ENCODE peak calls at places on chromosomes 3 and 15, in seven cellular contexts. Z is adrenal gland, R is fibroblast of lung, T is endodermal cell, E is esophagus muscularis mucosa, S is OCI-LY7, K is heart left ventricle. D is an unnamed sample.
A peak's percentile ranks its signal among the peaks of the same experiment; 100 is the strongest.

GRCh38 chr3:67647390-67647878 is 7.0 kb downstream of the SUCLG2 start:
- DNase-seq in Z (no peak), R (peak; percentile 99), T (no peak), E (peak; percentile 72), S (no peak), K (peak; percentile 69), D (peak; percentile 77)

GRCh38 chr3:168249539-168250414 is 154.1 kb upstream of the GOLIM4 start:
- DNase-seq in Z (peak; percentile 60), R (peak; percentile 81), T (peak; percentile 95), E (no peak), S (peak; percentile 47), K (peak; percentile 66), D (peak; percentile 48)

GRCh38 chr15:57251308-57251707 is 125.0 kb upstream of the CGNL1 start:
- DNase-seq in Z (no peak), R (peak; percentile 48), T (no peak), E (no peak), S (no peak), K (no peak), D (no peak)

GRCh38 chr3:65901236-65901635 is 137.5 kb downstream of the MAGI1 start:
- DNase-seq in Z (no peak), R (no peak), T (no peak), E (no peak), S (no peak), K (no peak), D (peak; percentile 14)

GRCh38 chr15:96504371-96504770 is 173.9 kb downstream of the NR2F2 start:
- DNase-seq in Z (no peak), R (no peak), T (no peak), E (peak; percentile 37), S (no peak), K (no peak), D (no peak)

GRCh38 chr3:112302061-112302830 is 8.2 kb upstream of the SLC9C1 start:
- DNase-seq in Z (no peak), R (no peak), T (peak; percentile 48), E (no peak), S (no peak), K (no peak), D (no peak)

GRCh38 chr15:68621535-68621934 is 42.7 kb downstream of the CORO2B start:
- DNase-seq in Z (no peak), R (no peak), T (no peak), E (no peak), S (no peak), K (no peak), D (no peak)

GRCh38 chr3:186997061-186998054 is 67.0 kb downstream of the ST6GAL1 start:
- DNase-seq in Z (no peak), R (peak; percentile 28), T (no peak), E (no peak), S (peak; percentile 73), K (no peak), D (no peak)

GRCh38 chr3:8371085-8371551 is 130.5 kb upstream of the LMCD1 start:
- DNase-seq in Z (no peak), R (peak; percentile 95), T (no peak), E (no peak), S (no peak), K (peak; percentile 39), D (no peak)

GRCh38 chr15:73568881-73569280 is 64.3 kb downstream of the NPTN start:
- DNase-seq in Z (no peak), R (no peak), T (no peak), E (no peak), S (no peak), K (no peak), D (no peak)

GRCh38 chr15:78915341-78916087 is 29.3 kb downstream of the CTSH start:
- DNase-seq in Z (no peak), R (peak; percentile 49), T (peak; percentile 37), E (no peak), S (no peak), K (peak; percentile 70), D (no peak)

GRCh38 chr3:4959180-4959579 is 20.1 kb upstream of the BHLHE40 start:
- DNase-seq in Z (no peak), R (no peak), T (no peak), E (no peak), S (no peak), K (no peak), D (no peak)

GRCh38 chr15:52481915-52482314 is 46.8 kb downstream of the MYO5A start:
- DNase-seq in Z (no peak), R (peak; percentile 94), T (no peak), E (no peak), S (peak; percentile 94), K (no peak), D (no peak)

GRCh38 chr15:26082069-26082832 is 219.1 kb upstream of the ATP10A start:
- DNase-seq in Z (peak; percentile 97), R (peak; percentile 91), T (peak; percentile 99), E (peak; percentile 99), S (peak; percentile 89), K (peak; percentile 98), D (peak; percentile 98)

GRCh38 chr15:26081758-26082068 is 218.6 kb upstream of the ATP10A start:
- DNase-seq in Z (no peak), R (no peak), T (no peak), E (no peak), S (no peak), K (no peak), D (no peak)

GRCh38 chr15:26087395-26087794 is 224.3 kb upstream of the ATP10A start:
- DNase-seq in Z (no peak), R (peak; percentile 77), T (no peak), E (no peak), S (no peak), K (no peak), D (peak; percentile 36)

GRCh38 chr15:26083457-26084350 is 220.6 kb upstream of the ATP10A start:
- DNase-seq in Z (no peak), R (peak; percentile 51), T (no peak), E (no peak), S (peak; percentile 26), K (no peak), D (no peak)

GRCh38 chr15:26082833-26083174 is 219.7 kb upstream of the ATP10A start:
- DNase-seq in Z (no peak), R (no peak), T (no peak), E (no peak), S (no peak), K (no peak), D (no peak)
- TF ChIP-seq CTCF in Z (no peak), R (no peak), T (no peak), E (no peak), S (no peak), K (no peak), D (no peak)

GRCh38 chr15:98699591-98700424 is 51.5 kb downstream of the IGF1R start:
- DNase-seq in Z (no peak), R (no peak), T (no peak), E (no peak), S (no peak), K (no peak), D (no peak)
- H3K27ac ChIP-seq in Z (no peak overlapping the region), R (no peak overlapping the region), T (no peak overlapping the region), E (no peak overlapping the region), S (no peak overlapping the region), K (peak overlapping the region; percentile 8), D (no peak overlapping the region)

GRCh38 chr15:61216519-61216918 is 12.6 kb downstream of the RORA start:
- DNase-seq in Z (no peak), R (no peak), T (peak; percentile 79), E (no peak), S (no peak), K (no peak), D (peak; percentile 13)
- TF ChIP-seq CTCF in Z (no peak), R (no peak), T (peak; percentile 82), E (no peak), S (no peak), K (no peak), D (no peak)

GRCh38 chr15:51053571-51053970 is 41.1 kb downstream of the TNFAIP8L3 start:
- DNase-seq in Z (no peak), R (no peak), T (no peak), E (peak; percentile 72), S (no peak), K (no peak), D (no peak)

GRCh38 chr15:51046799-51047449 is 47.8 kb downstream of the TNFAIP8L3 start:
- DNase-seq in Z (no peak), R (peak; percentile 44), T (no peak), E (peak; percentile 90), S (no peak), K (no peak), D (no peak)

GRCh38 chr15:51048308-51048707 is 46.4 kb downstream of the TNFAIP8L3 start:
- DNase-seq in Z (no peak), R (no peak), T (no peak), E (peak; percentile 79), S (no peak), K (no peak), D (no peak)

GRCh38 chr15:51054535-51054934 is 40.2 kb downstream of the TNFAIP8L3 start:
- DNase-seq in Z (no peak), R (no peak), T (peak; percentile 63), E (no peak), S (no peak), K (no peak), D (no peak)

DNA sequence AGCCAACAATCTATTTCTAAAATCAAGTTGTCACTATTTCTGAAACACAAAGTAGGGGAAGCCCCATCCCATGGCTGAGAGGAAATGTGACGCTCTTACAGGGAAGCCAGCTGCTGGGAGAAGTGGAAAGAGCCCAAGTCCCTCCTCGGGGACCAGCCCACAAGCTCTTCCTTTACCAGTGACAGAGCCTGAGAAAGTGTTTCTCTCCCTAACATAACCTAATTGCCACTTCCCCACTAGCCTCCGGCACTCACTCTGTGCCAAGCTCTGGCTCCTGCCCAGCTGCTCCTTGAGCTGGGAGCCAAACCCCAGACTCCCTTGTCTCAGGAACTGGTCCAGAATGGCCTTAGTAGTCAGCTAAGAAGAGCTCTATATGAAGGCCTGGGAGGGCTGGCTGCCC is 42.9 kb downstream of the TNFAIP8L3 start:
- DNase-seq in Z (no peak), R (peak; percentile 18), T (no peak), E (peak; percentile 87), S (no peak), K (peak; percentile 53), D (no peak)
- H3K27ac ChIP-seq in Z (no peak overlapping the region), R (no peak overlapping the region), T (no peak overlapping the region), E (no peak overlapping the region), S (no peak overlapping the region), K (peak overlapping the region; percentile 29), D (peak overlapping the region; percentile 20)